ENCODE peak calls at places on chromosome 16, in five cellular contexts. G is neural progenitor cell; I is heart right ventricle; K is Caco-2; C is CD8-positive, alpha-beta T cell. X is an unnamed sample.
A peak's percentile ranks its signal among the peaks of the same experiment; 100 is the strongest.

GRCh38 chr16:11350531-11351335 is 5.5 kb downstream of the RMI2 start:
- DNase-seq in G (no peak), I (no peak), K (no peak), C (no peak), X (no peak)

GRCh38 chr16:57930533-57930932 is 40.4 kb downstream of the CNGB1 start:
- DNase-seq in G (no peak), I (no peak), K (no peak), C (no peak), X (no peak)

GRCh38 chr16:75714661-75715060 is 11.6 kb downstream of the CPHXL start:
- DNase-seq in G (no peak), I (no peak), K (no peak), C (no peak), X (no peak)

GRCh38 chr16:78240459-78241222 is 141.2 kb downstream of the WWOX start:
- DNase-seq in G (peak; percentile 37), I (no peak), K (peak; percentile 93), C (no peak), X (peak; percentile 39)

GRCh38 chr16:35195864-35196216 is 1736.4 kb downstream of the TP53TG3F start:
- DNase-seq in G (no peak), I (no peak), K (no peak), C (no peak), X (peak; percentile 68)

GRCh38 chr16:28917095-28917494 is 7.9 kb downstream of the RABEP2 start:
- DNase-seq in G (no peak), I (no peak), K (no peak), C (no peak), X (no peak)

GRCh38 chr16:79707867-79708266 is 107.3 kb upstream of the MAF start:
- DNase-seq in G (no peak), I (peak; percentile 59), K (no peak), C (no peak), X (peak; percentile 92)

GRCh38 chr16:526181-527014 is 1.1 kb upstream of the CAPN15 start:
- DNase-seq in G (peak; percentile 78), I (peak; percentile 65), K (peak; percentile 67), C (no peak), X (no peak)

GRCh38 chr16:20880867-20881866 is 19.0 kb downstream of the DCUN1D3 start:
- DNase-seq in G (no peak), I (no peak), K (no peak), C (no peak), X (no peak)

GRCh38 chr16:54582631-54583250 is 296.2 kb upstream of the IRX3 start:
- DNase-seq in G (peak; percentile 95), I (no peak), K (no peak), C (no peak), X (peak; percentile 82)

GRCh38 chr16:27446721-27447120 is 44.7 kb downstream of the IL21R start:
- DNase-seq in G (no peak), I (no peak), K (no peak), C (peak; percentile 95), X (no peak)

GRCh38 chr16:12229759-12230594 is 253.4 kb downstream of the SNX29 start:
- DNase-seq in G (no peak), I (no peak), K (peak; percentile 5), C (no peak), X (no peak)

GRCh38 chr16:67926181-67926742 is 5.4 kb downstream of the CTRL start:
- DNase-seq in G (no peak), I (no peak), K (no peak), C (peak; percentile 2), X (no peak)

GRCh38 chr16:25817295-25817694 is 125.5 kb downstream of the HS3ST4 start:
- DNase-seq in G (no peak), I (no peak), K (no peak), C (no peak), X (no peak)

GRCh38 chr16:86772671-86773338 is 194.5 kb downstream of the FOXL1 start:
- DNase-seq in G (peak; percentile 85), I (no peak), K (no peak), C (no peak), X (no peak)

GRCh38 chr16:379183-379960 is 2.4 kb downstream of the PGAP6 start:
- DNase-seq in G (no peak), I (no peak), K (no peak), C (no peak), X (no peak)

GRCh38 chr16:50531359-50531758 is 16.8 kb upstream of the NKD1 start:
- DNase-seq in G (no peak), I (no peak), K (no peak), C (no peak), X (peak; percentile 42)

GRCh38 chr16:48384982-48385271 is 286 bp downstream of the SIAH1 start:
- DNase-seq in G (no peak), I (no peak), K (peak; percentile 69), C (no peak), X (no peak)

GRCh38 chr16:14024300-14024699 is 46.8 kb upstream of the MRTFB start:
- DNase-seq in G (no peak), I (no peak), K (no peak), C (no peak), X (no peak)

GRCh38 chr16:70156207-70156978 is 17.2 kb upstream of the CLEC18C start:
- DNase-seq in G (no peak), I (no peak), K (no peak), C (no peak), X (peak; percentile 91)

GRCh38 chr16:87956169-87956770 is 5.0 kb downstream of the BANP start:
- DNase-seq in G (peak; percentile 65), I (no peak), K (no peak), C (peak; percentile 93), X (no peak)

GRCh38 chr16:81376880-81377279 is 62.1 kb downstream of the GAN start:
- DNase-seq in G (no peak), I (no peak), K (no peak), C (no peak), X (no peak)

GRCh38 chr16:73735018-73735417 is 561.6 kb upstream of the PSMD7 start:
- DNase-seq in G (no peak), I (no peak), K (no peak), C (no peak), X (no peak)

GRCh38 chr16:86882586-86883280 is 304.4 kb downstream of the FOXL1 start:
- DNase-seq in G (no peak), I (peak; percentile 52), K (no peak), C (no peak), X (no peak)

GRCh38 chr16:56120447-56121155 is 70.7 kb upstream of the GNAO1 start:
- DNase-seq in G (no peak), I (no peak), K (no peak), C (no peak), X (no peak)

GRCh38 chr16:79067600-79067999 is 532.9 kb downstream of the MAF start:
- DNase-seq in G (no peak), I (no peak), K (no peak), C (no peak), X (no peak)

GRCh38 chr16:81476732-81477131 is 32.1 kb downstream of the CMIP start:
- DNase-seq in G (no peak), I (no peak), K (no peak), C (no peak), X (no peak)

GRCh38 chr16:886084-886543 is 84.7 kb downstream of the LMF1 start:
- DNase-seq in G (peak; percentile 54), I (no peak), K (no peak), C (no peak), X (no peak)

GRCh38 chr16:11636172-11636721 is 32.0 kb upstream of the SNN start:
- DNase-seq in G (peak; percentile 70), I (no peak), K (peak; percentile 90), C (no peak), X (no peak)

GRCh38 chr16:18833707-18834505 is 32.6 kb upstream of the ARL6IP1 start:
- DNase-seq in G (no peak), I (no peak), K (no peak), C (no peak), X (no peak)

GRCh38 chr16:30670072-30670824 is 12.0 kb downstream of the FBRS start:
- DNase-seq in G (no peak), I (no peak), K (no peak), C (no peak), X (no peak)

GRCh38 chr16:30666681-30667080 is 8.4 kb downstream of the FBRS start:
- DNase-seq in G (no peak), I (no peak), K (no peak), C (no peak), X (no peak)

GRCh38 chr16:30667361-30667905 is 9.2 kb downstream of the FBRS start:
- DNase-seq in G (no peak), I (no peak), K (no peak), C (no peak), X (no peak)

GRCh38 chr16:30669026-30670000 is 11.1 kb downstream of the FBRS start:
- DNase-seq in G (no peak), I (no peak), K (no peak), C (no peak), X (no peak)

DNA sequence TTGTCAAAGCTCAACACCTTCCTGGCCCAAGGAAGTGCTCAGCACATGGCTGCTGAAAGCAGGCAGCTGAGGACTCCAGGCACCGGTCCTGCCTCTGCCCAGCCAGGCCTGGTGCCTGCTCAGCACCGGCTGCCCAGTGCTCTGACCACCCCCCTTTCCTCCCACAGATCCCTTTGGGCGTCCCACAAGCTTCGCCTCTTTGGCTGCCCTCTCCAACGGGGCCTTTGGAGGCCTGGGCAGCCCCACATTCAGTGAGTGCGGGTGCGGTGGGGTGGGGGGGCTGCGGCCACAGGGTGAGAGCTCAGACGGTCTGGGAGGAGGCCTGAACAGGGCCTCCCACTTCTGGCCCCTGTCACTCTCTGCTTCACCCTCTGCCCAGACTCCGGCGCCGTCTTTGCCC is 10.2 kb downstream of the FBRS start:
- DNase-seq in G (no peak), I (no peak), K (no peak), C (no peak), X (no peak)
- H3K36me3 ChIP-seq in G (no peaks in the 10 kb centered on the region), I (peaks cover 74% of the 10 kb centered on the region), K (peaks cover 8% of the 10 kb centered on the region), C (peaks cover 57% of the 10 kb centered on the region), X (peaks cover 78% of the 10 kb centered on the region)

GRCh38 chr16:84348386-84348785 is 20.0 kb upstream of the ATP2C2 start:
- DNase-seq in G (no peak), I (no peak), K (no peak), C (no peak), X (no peak)
- H3K27me3 ChIP-seq in G (no peaks in the 10 kb centered on the region), I (no peaks in the 10 kb centered on the region), K (no peaks in the 10 kb centered on the region), C (no peaks in the 10 kb centered on the region), X (no peaks in the 10 kb centered on the region)

DNA sequence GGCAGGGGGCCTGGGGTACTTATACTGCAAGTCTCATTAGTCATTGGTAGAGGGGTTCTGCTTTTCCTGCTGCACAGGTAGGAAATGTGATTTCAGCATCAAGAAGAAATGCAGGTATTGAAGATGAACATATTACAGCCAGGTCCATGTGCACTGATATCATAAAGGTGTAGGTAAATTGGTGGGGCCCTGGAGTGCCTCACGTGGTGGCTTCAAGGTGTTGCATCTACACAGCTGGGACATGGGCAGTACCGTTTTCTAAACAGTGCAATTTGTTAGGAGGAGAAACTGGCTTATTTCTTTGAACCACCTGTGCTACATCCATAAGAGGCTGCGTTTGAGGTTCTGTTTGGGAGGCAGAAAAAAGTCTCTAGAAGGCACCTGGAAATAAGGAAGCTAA is 618.1 kb upstream of the RBFOX1 start:
- DNase-seq in G (no peak), I (no peak), K (no peak), C (no peak), X (no peak)
- H3K36me3 ChIP-seq in G (no peaks in the 10 kb centered on the region), I (no peaks in the 10 kb centered on the region), K (no peaks in the 10 kb centered on the region), C (no peaks in the 10 kb centered on the region), X (no peaks in the 10 kb centered on the region)

DNA sequence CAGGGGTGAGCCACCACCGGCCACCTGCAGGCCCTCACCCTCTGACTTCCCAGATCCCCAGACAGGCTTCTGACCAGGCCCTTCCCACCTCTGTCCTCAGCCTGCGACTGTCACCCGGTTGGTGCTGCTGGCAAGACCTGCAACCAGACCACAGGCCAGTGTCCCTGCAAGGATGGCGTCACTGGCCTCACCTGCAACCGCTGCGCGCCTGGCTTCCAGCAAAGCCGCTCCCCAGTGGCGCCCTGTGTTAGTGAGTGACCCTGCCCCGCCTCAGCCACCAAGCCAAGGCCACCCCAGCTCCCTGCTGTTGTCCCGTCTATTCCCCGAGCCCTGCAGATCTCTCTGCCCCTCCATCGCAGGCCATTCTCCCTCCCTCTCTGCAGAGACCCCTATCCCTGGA is 1.8 kb downstream of the NTN3 start:
- DNase-seq in G (no peak), I (no peak), K (no peak), C (peak; percentile 10), X (no peak)
- H3K27me3 ChIP-seq in G (peaks cover 59% of the 10 kb centered on the region), I (peaks cover 42% of the 10 kb centered on the region), K (no peaks in the 10 kb centered on the region), C (peaks cover 29% of the 10 kb centered on the region), X (peaks cover 58% of the 10 kb centered on the region)